ENCODE peak calls at places on chromosomes 2 and 18, in four cellular contexts. R is ovary, X is A549, M is tibial nerve. O is an unnamed sample.

GRCh38 chr2:68391099-68391498 is 26.0 kb downstream of the PLEK start:
- DNase-seq in R (no peak), X (no peak), M (no peak), O (no peak)

GRCh38 chr2:85822766-85823165 is 66.0 kb downstream of the ST3GAL5 start:
- DNase-seq in R (no peak), X (no peak), M (no peak), O (no peak)

GRCh38 chr2:157782057-157782845 is 93.9 kb downstream of the ACVR1 start:
- DNase-seq in R (no peak), X (peak; percentile 16), M (no peak), O (no peak)

GRCh38 chr18:61991836-61992235 is 99.0 kb upstream of the RNF152 start:
- DNase-seq in R (no peak), X (no peak), M (no peak), O (no peak)

GRCh38 chr2:206031950-206032567 is 53.9 kb downstream of the INO80D start:
- DNase-seq in R (no peak), X (no peak), M (no peak), O (no peak)

GRCh38 chr2:38615237-38615636 is 12.5 kb upstream of the HNRNPLL start:
- DNase-seq in R (no peak), X (no peak), M (no peak), O (no peak)

GRCh38 chr2:25851740-25852503 is 26.4 kb downstream of the ASXL2 start:
- DNase-seq in R (no peak), X (peak; percentile 87), M (no peak), O (no peak)

GRCh38 chr2:241460631-241461030 is 47.8 kb downstream of the STK25 start:
- DNase-seq in R (no peak), X (no peak), M (no peak), O (no peak)

GRCh38 chr2:216425008-216425780 is 12.9 kb downstream of the SMARCAL1 start:
- DNase-seq in R (no peak), X (no peak), M (no peak), O (no peak)

GRCh38 chr18:79642626-79643025 is 37.0 kb upstream of the CTDP1 start:
- DNase-seq in R (no peak), X (no peak), M (no peak), O (no peak)

DNA sequence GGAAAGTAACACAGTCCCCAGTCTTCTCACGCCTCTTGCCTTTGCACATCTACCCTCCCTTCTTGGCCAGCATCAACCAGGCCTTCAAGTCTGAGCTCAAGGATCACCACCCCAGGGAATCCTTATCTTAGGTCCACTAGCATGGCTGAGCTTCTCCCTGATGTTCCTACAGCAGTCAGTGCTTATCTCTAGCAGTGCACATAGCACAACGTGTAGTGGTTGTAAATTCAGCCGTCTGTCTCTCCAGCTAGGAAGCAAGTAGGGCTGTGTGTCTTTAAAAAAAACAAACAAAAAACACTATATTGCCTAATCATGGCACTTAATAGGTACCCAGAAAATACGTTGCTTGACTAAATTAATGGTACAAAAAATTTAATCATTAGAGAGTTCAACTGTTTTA is 29.2 kb downstream of the KCNG3 start:
- DNase-seq in R (no peak), X (no peak), M (no peak), O (no peak)
- TF ChIP-seq EP300 in R (no peak), X (no peak), M (no peak), O (no peak)

DNA sequence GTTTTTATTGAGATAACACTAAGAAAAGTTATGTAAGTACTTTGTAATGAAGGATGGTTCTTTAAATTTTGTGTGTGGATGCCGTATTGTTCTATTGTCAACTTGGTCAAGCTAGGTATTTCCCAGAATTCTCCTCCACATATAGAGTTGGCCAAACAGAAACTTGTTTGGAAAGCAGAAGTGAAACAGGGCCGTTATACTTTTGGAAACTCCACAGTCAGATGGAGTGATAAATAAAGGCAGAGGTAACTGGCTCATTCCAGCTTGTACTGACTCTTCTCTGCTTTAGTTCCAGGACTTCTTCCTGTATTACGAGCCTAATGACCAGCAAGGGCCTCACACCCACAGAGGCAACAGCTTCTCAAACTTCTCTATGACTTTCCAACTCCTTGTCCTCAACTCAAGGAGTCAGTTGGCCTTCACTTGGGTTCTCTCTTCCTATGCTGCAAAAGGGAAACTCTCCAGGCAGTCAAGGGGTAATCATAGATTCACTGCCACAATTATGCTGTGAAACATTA is 16.4 kb upstream of the STARD7 start:
- DNase-seq in R (no peak), X (no peak), M (no peak), O (no peak)
- TF ChIP-seq EP300 in R (no peak), X (no peak), M (peak; percentile 49), O (no peak)

GRCh38 chr18:58529714-58530354 is 99.1 kb downstream of the ALPK2 start:
- DNase-seq in R (no peak), X (peak; percentile 61), M (peak; percentile 23), O (peak; percentile 71)
- TF ChIP-seq EP300 in R (no peak), X (no peak), M (no peak), O (no peak)

GRCh38 chr2:144660518-144661316 is 140.8 kb upstream of the ZEB2 start:
- DNase-seq in R (no peak), X (peak; percentile 12), M (no peak), O (no peak)
- TF ChIP-seq EP300 in R (no peak), X (no peak), M (peak; percentile 68), O (no peak)

DNA sequence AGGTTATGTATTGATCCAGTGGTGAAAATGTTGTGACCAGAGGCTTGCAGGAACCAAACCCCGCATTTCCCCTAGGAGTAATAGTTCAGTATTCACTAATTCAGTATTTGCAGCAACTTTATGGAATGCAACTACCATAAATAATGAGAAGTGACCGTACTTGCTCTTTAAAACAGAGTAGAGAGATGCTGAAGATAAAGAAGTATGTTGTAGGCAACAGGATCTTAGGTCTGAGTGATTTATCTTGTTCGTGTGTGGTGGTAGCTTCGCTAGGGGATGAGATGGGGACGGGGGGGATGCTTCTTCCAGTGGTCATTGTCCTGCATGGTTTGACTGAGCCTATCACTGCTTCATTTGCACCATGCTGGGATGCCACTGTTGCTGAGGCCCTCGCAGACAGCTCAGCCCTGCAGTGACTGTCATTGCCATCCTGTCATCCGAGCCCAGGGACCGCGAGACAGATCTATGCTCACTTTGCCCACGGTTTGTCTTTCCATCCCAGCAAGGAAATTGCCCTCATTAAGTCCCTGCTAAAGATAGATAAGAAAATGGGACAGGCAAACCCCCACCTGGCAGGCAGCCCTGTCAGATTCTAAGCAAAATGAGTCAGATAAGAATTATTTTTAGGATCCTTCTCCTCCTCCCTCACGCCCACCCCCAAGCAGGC is 181.3 kb downstream of the CTIF start:
- DNase-seq in R (no peak), X (no peak), M (no peak), O (no peak)
- TF ChIP-seq EP300 in R (no peak), X (no peak), M (no peak), O (no peak)

GRCh38 chr2:171893824-171894611 is at the start of gene SLC25A12:
- DNase-seq in R (peak; percentile 88), X (peak; percentile 83), M (peak; percentile 62), O (peak; percentile 87)
- TF ChIP-seq EP300 in R (no peak), X (no peak), M (peak; percentile 62), O (no peak)

GRCh38 chr18:9824862-9825479 is 60.8 kb upstream of the TXNDC2 start:
- DNase-seq in R (no peak), X (no peak), M (no peak), O (no peak)
- TF ChIP-seq EP300 in R (no peak), X (no peak), M (peak; percentile 4), O (no peak)

GRCh38 chr2:47218899-47219525 is 63.9 kb upstream of the STPG4 start:
- DNase-seq in R (no peak), X (no peak), M (no peak), O (no peak)
- TF ChIP-seq EP300 in R (no peak), X (no peak), M (no peak), O (no peak)

O was measured in stomach.